ENCODE peak calls at places on chromosomes 13 and 19, in five cellular contexts. L is tibial artery; N is HAP-1; K is GM23338; M is CD8-positive, alpha-beta memory T cell. U is an unnamed sample.
A peak's percentile ranks its signal among the peaks of the same experiment; 100 is the strongest.

GRCh38 chr13:51584731-51585191 is 499 bp downstream of the WDFY2 start:
- DNase-seq in L (peak; percentile 54), N (peak; percentile 72), K (peak; percentile 82), M (peak; percentile 75), U (peak; percentile 55)

GRCh38 chr13:101398191-101398590 is 18.1 kb downstream of the NALCN start:
- DNase-seq in L (no peak), N (no peak), K (no peak), M (no peak), U (no peak)

GRCh38 chr13:79936368-79937136 is 404.4 kb downstream of the SPRY2 start:
- DNase-seq in L (peak; percentile 28), N (no peak), K (no peak), M (no peak), U (no peak)

GRCh38 chr19:54403054-54403453 is 12.2 kb upstream of the TTYH1 start:
- DNase-seq in L (no peak), N (no peak), K (no peak), M (no peak), U (no peak)

GRCh38 chr19:44750713-44751112 is 2.2 kb downstream of the BCL3 start:
- DNase-seq in L (no peak), N (no peak), K (no peak), M (no peak), U (no peak)

GRCh38 chr19:1261863-1262686 is 7.1 kb upstream of the CIRBP start:
- DNase-seq in L (peak; percentile 71), N (no peak), K (no peak), M (no peak), U (peak; percentile 91)

GRCh38 chr19:52923782-52924593 is 760 bp upstream of the ZNF888 start:
- DNase-seq in L (peak; percentile 63), N (no peak), K (peak; percentile 70), M (no peak), U (peak; percentile 44)

GRCh38 chr13:94178625-94179244 is 300.7 kb downstream of the DCT start:
- DNase-seq in L (no peak), N (no peak), K (no peak), M (no peak), U (no peak)

GRCh38 chr13:65914707-65915106 is 1315.4 kb downstream of the PCDH9 start:
- DNase-seq in L (no peak), N (no peak), K (no peak), M (no peak), U (no peak)

GRCh38 chr19:10603873-10604459 is 16.9 kb upstream of the AP1M2 start:
- DNase-seq in L (peak; percentile 36), N (no peak), K (no peak), M (peak; percentile 54), U (no peak)

GRCh38 chr13:52884429-52884828 is 36.0 kb upstream of the PCDH8 start:
- DNase-seq in L (no peak), N (no peak), K (no peak), M (no peak), U (no peak)

GRCh38 chr19:18425515-18426415 is 6.6 kb downstream of the SSBP4 start:
- DNase-seq in L (peak; percentile 70), N (no peak), K (peak; percentile 26), M (no peak), U (no peak)

DNA sequence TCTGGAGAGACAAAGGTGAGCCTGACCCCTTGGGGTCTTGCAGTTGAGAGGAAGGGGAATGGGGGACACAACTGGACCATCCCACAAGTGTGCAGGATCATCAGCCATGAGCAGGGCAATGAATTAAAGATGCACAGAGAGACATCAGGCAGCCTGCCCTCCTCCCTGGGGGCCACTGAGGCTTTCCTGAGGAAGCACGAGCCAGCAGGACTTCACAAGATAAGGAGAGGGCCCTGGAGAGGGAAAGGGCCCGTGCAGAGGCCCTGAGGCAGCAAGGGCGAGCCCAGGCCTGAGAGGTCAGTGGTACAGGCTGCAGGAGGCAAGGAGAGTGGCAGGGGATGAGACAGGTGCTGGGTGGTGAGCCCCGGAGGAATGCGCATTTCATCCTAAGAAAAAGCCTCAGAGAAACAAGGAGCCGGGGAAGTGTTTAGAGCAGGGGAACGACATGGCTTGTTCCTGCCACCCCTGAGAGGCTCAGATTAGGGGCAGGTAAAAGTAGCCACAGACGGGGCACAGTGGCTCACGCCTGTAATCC is 9.0 kb upstream of the PRKD2 start:
- DNase-seq in L (no peak), N (no peak), K (no peak), M (no peak), U (no peak)
- H3K36me3 ChIP-seq in L (peaks cover 97% of the 10 kb centered on the region), N (peaks cover 92% of the 10 kb centered on the region), K (peaks cover 15% of the 10 kb centered on the region), M (peaks cover 61% of the 10 kb centered on the region), U (peaks cover 4% of the 10 kb centered on the region)

GRCh38 chr19:47111081-47111589 is 2.4 kb downstream of the ZC3H4 start:
- DNase-seq in L (no peak), N (peak; percentile 73), K (no peak), M (peak; percentile 41), U (no peak)

GRCh38 chr19:47109177-47109540 is 4.4 kb downstream of the ZC3H4 start:
- DNase-seq in L (no peak), N (no peak), K (no peak), M (no peak), U (no peak)

GRCh38 chr19:47111682-47112165 is 1.9 kb downstream of the ZC3H4 start:
- DNase-seq in L (no peak), N (no peak), K (no peak), M (no peak), U (no peak)

GRCh38 chr19:47109541-47110375 is 3.8 kb downstream of the ZC3H4 start:
- DNase-seq in L (no peak), N (peak; percentile 57), K (peak; percentile 52), M (peak; percentile 33), U (no peak)

DNA sequence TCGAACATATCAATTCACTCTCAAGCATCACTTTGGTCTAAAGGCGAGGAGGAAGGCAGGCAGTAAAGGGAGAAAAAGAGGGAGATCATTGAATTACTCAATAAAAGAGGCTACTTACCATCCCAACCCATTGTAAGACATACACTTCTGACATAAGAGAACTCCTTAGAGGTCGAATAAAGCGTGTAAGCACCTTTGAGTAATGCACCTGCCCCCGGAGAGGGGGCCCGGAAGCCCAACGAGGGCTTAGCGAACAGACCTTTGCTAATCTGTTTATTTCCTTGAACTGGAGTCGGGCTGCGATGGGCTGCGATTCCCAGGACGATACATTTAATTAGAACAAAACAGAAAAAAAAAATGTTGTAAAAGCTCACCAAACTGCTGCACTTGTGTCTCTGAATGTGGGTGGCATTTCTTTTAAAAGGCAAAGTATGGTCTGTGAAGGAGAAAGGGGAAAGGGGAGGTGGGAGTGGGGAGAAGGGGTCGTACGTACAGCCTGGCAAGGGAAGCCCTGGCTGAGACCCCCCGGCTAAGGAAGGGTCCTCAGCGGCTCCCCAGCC is 3.0 kb downstream of the ZC3H4 start:
- DNase-seq in L (no peak), N (peak; percentile 73), K (no peak), M (peak; percentile 17), U (no peak)
- H3K4me1 ChIP-seq in L (no peaks in the 10 kb centered on the region), N (peaks cover 25% of the 10 kb centered on the region), K (peaks cover 31% of the 10 kb centered on the region), M (peaks cover 57% of the 10 kb centered on the region), U (peaks cover 19% of the 10 kb centered on the region)

DNA sequence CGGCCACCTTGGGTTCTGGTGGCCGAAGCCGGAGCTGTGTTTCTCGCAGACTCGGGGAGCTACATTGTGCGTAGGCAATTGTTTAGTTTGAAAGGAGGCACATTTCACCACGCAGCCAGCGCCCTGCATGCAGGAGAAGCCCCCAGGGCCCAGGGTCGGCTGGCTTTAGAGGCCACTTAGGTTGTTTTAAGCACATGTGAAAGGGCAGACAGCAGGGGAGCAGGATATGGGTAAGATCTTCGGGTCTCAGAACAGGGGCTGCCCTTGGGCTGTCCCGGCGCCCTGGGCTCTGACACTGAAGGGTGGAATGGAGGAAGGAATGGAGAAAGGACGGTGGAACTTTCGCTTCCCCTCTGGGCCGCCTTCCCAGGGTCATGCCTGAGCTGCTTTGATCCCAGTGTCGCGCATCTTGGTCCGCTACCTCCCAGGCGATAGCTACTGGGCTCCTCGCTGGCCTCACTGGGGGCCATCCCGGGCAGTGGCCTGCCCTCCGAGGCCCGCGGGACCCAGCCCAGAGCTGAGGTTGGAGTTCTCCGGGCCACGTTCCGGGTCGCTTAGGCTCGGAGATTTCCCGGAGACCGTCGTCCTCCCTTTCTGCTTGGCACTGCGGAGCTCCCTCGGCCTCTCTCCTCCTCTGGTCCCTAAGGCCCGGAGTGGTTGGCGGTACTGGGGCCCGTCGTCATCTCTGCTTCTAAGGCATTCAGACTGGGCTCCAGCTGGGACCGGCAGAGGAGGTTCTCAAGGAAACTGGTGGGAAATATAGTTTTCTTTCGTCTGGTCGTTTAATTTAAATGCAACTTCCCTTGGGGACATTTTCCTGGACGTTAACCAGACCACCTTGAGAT is 4.3 kb upstream of the POU4F1 start:
- DNase-seq in L (no peak), N (no peak), K (peak; percentile 72), M (no peak), U (no peak)
- H3K27me3 ChIP-seq in L (peaks cover 77% of the 10 kb centered on the region), N (peaks cover 19% of the 10 kb centered on the region), K (peaks cover 100% of the 10 kb centered on the region), M (peaks cover 70% of the 10 kb centered on the region), U (peaks cover 17% of the 10 kb centered on the region)

GRCh38 chr19:4037301-4037949 is 29.3 kb downstream of the ZBTB7A start:
- DNase-seq in L (no peak), N (no peak), K (no peak), M (no peak), U (no peak)
- H3K36me3 ChIP-seq in L (peaks cover 66% of the 10 kb centered on the region), N (peaks cover 22% of the 10 kb centered on the region), K (no peaks in the 10 kb centered on the region), M (peaks cover 4% of the 10 kb centered on the region), U (peaks cover 12% of the 10 kb centered on the region)

GRCh38 chr19:6095760-6096159 is 14.5 kb downstream of the RFX2 start:
- DNase-seq in L (no peak), N (no peak), K (no peak), M (no peak), U (no peak)
- H3K4me1 ChIP-seq in L (no peaks in the 10 kb centered on the region), N (peaks cover 4% of the 10 kb centered on the region), K (peaks cover 17% of the 10 kb centered on the region), M (no peaks in the 10 kb centered on the region), U (no peaks in the 10 kb centered on the region)